ENCODE peak calls at places on chromosomes 3 and 15, in five cellular contexts. T, D, K, I and M are unnamed samples.

GRCh38 chr3:128459451-128459820 is 7.3 kb downstream of the DNAJB8 start:
- DNase-seq in I (no peak), D (no peak), T (no peak), K (no peak), M (no peak)

GRCh38 chr3:182609575-182610156 is 183.6 kb upstream of the ATP11B start:
- DNase-seq in I (no peak), D (no peak), K (no peak), T (no peak), M (peak; percentile 22)

GRCh38 chr3:33331414-33331813 is 54.2 kb downstream of the FBXL2 start:
- DNase-seq in K (no peak), T (no peak), I (no peak), D (no peak), M (no peak)

GRCh38 chr3:56303508-56303907 is 164.8 kb downstream of the ERC2 start:
- DNase-seq in I (no peak), T (no peak), K (peak; percentile 3), D (peak; percentile 40), M (no peak)

GRCh38 chr3:8979262-8979661 is 16.0 kb upstream of the RAD18 start:
- DNase-seq in T (no peak), K (no peak), I (no peak), D (no peak), M (no peak)

GRCh38 chr3:175916151-175916946 is 1057.2 kb downstream of the NAALADL2 start:
- DNase-seq in D (no peak), T (no peak), I (no peak), K (no peak), M (no peak)

GRCh38 chr3:136350132-136350531 is 100.0 kb downstream of the PCCB start:
- DNase-seq in D (peak; percentile 15), K (peak; percentile 92), I (no peak), T (no peak), M (no peak)

GRCh38 chr15:74384566-74385441 is 17.4 kb upstream of the CYP11A1 start:
- DNase-seq in T (no peak), I (no peak), D (peak; percentile 54), K (no peak), M (no peak)

GRCh38 chr3:189947948-189948723 is 172.6 kb downstream of the P3H2 start:
- DNase-seq in I (peak; percentile 15), K (no peak), D (peak; percentile 73), T (no peak), M (no peak)

GRCh38 chr3:57006048-57006709 is 54.3 kb upstream of the SPATA12 start:
- DNase-seq in D (no peak), K (no peak), T (no peak), I (no peak), M (peak; percentile 52)

GRCh38 chr3:39181408-39182335 is 10.7 kb downstream of the XIRP1 start:
- DNase-seq in I (no peak), D (no peak), T (no peak), K (no peak), M (no peak)

GRCh38 chr15:98529205-98530145 is 118.9 kb upstream of the IGF1R start:
- DNase-seq in T (no peak), K (no peak), I (no peak), D (no peak), M (no peak)

GRCh38 chr3:10602769-10603768 is 97.7 kb upstream of the ATP2B2 start:
- DNase-seq in D (no peak), I (peak; percentile 77), K (no peak), T (no peak), M (no peak)

GRCh38 chr3:31132132-31132769 is 237.8 kb upstream of the GADL1 start:
- DNase-seq in T (no peak), K (peak; percentile 2), D (no peak), I (peak; percentile 46), M (no peak)

GRCh38 chr3:43770426-43771103 is 79.8 kb downstream of the ABHD5 start:
- DNase-seq in K (no peak), T (peak; percentile 85), I (peak; percentile 20), D (no peak), M (no peak)

GRCh38 chr15:92921215-92922131 is 21.3 kb downstream of the CHD2 start:
- DNase-seq in K (no peak), D (peak; percentile 83), I (no peak), T (no peak), M (no peak)

GRCh38 chr3:174767853-174768382 is 91.2 kb upstream of the NAALADL2 start:
- DNase-seq in T (no peak), K (no peak), I (no peak), D (no peak), M (no peak)

GRCh38 chr3:13491206-13491974 is 11.3 kb downstream of the HDAC11 start:
- DNase-seq in T (no peak), D (no peak), I (no peak), K (no peak), M (no peak)

GRCh38 chr3:151483961-151484360 is 23.1 kb upstream of the IGSF10 start:
- DNase-seq in I (no peak), D (no peak), T (no peak), K (no peak), M (no peak)

GRCh38 chr15:31776039-31776438 is 254.3 kb upstream of the CHRNA7 start:
- DNase-seq in K (no peak), D (no peak), I (no peak), T (no peak), M (no peak)

GRCh38 chr3:66450389-66451022 is 50.3 kb downstream of the LRIG1 start:
- DNase-seq in I (no peak), T (no peak), K (no peak), D (no peak), M (peak; percentile 87)
- H3K27ac ChIP-seq in I (no peak overlapping the region), T (peak overlapping the region; percentile 86), K (peak overlapping the region; percentile 21), D (no peak overlapping the region), M (peak overlapping the region; percentile 74)

GRCh38 chr3:184523825-184524615 is 37.6 kb upstream of the EPHB3 start:
- DNase-seq in K (no peak), I (no peak), D (peak; percentile 29), T (no peak), M (no peak)

GRCh38 chr3:184524981-184525336 is 36.6 kb upstream of the EPHB3 start:
- DNase-seq in K (no peak), D (no peak), T (no peak), I (peak; percentile 28), M (no peak)

GRCh38 chr3:184531580-184532290 is 29.9 kb upstream of the EPHB3 start:
- DNase-seq in I (no peak), T (no peak), K (no peak), D (no peak), M (no peak)

GRCh38 chr3:184525337-184526157 is 36.0 kb upstream of the EPHB3 start:
- DNase-seq in D (no peak), I (no peak), K (no peak), T (no peak), M (no peak)

DNA sequence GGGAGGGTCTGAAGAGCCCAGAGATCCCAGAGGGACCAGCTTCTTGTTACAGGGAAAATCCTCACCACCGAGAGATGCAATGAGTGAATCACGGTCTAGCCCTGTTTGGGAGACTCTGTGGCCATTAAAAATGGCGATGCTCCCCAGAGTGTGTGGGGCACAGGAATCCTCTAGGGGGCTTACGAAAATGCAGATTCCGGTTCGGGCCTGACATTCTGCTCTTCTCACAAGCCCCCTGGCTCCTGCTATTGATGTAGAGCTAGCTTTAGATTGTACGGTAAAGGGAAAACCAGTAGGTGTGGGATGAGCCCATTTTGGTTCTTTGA is 35.5 kb upstream of the EPHB3 start:
- DNase-seq in K (no peak), T (no peak), D (no peak), I (no peak), M (no peak)
- H3K27ac ChIP-seq in K (no peak overlapping the region), T (no peak overlapping the region), D (no peak overlapping the region), I (no peak overlapping the region), M (no peak overlapping the region)

DNA sequence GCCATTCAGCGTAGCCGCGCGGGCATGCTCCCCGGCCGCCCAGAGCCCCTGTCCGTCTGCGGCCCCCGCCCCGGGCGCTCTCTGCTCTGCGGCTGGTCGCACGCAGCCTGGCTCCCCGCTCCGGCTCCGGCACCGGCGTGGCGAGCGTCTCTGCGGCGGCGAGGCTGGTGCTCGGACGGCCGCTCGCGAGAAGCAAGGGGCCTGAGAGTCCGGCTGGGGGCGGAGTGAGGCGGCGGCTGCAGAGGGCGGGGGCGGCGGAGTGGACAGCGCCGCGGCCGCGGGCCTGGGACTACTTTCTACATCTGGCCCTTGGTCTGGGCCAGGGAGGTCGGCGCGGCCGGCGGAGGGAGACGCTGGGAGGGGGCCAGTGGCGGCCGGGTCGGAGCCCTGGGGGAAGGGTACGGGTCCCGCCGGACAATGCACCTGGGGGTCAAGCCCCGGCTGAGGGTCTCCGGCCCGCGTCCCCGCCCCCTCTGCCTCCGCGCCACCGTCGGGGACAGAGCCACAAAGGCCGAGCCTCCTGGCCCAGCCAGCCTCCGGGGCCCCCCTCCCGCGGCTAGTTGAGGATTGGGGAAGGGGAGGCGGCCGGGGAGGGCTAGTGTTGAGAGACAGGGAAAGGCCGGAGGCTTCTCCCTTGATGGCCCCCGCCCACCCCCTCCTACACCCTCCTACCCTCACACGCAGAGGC is at the start of gene PRTG:
- DNase-seq in T (peak; percentile 73), I (no peak), K (peak; percentile 44), D (peak; percentile 75), M (no peak)
- H3K27ac ChIP-seq in T (no peak within 1 kb of the TSS), I (no peak within 1 kb of the TSS), K (no peak within 1 kb of the TSS), D (peak within 1 kb of the TSS; percentile 97), M (peak within 1 kb of the TSS; percentile 45)

DNA sequence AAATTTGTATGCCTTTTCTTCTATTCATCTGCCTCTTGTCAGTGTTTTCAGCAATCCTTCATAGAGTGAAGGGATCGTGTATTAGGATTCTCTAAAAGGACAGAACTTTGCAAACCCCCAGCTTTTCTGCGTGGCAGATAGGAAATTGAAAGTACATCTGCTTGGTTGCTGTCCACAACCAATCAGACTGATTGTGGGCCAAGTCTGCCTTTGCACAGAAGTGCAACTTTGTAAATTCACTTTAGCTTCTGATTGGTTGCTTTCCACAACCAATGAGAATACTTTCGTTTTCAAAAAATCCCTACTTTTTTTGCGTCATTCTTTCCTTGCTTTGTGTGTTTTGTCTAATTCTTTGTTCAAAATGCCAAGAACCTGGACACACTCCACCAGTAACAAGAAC is 847.4 kb downstream of the FHIT start:
- DNase-seq in D (no peak), K (no peak), I (no peak), T (no peak), M (no peak)
- H3K27ac ChIP-seq in D (no peak overlapping the region), K (no peak overlapping the region), I (no peak overlapping the region), T (no peak overlapping the region), M (no peak overlapping the region)

DNA sequence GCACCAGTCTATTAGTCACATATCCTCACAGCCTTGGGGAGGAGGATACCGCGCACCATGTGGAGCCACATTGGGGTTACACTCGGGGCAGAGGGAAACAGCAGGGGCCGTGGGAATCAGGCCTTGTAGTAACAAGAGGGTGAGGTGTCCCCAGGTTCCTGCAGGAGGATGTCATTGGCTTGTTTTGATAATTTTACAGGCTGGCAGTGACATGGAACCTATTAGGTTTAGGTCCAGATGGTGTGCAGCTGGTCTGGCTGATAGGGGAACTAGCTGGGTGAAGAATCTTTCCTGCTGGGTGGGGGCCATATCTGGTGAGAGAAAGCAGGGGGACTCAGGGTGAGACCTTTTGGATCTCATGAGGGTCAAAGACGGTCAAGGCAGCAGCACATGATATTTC is 9.8 kb upstream of the MEF2A start:
- DNase-seq in D (no peak), I (no peak), K (no peak), T (no peak), M (no peak)
- H3K27ac ChIP-seq in D (no peak overlapping the region), I (no peak overlapping the region), K (no peak overlapping the region), T (no peak overlapping the region), M (no peak overlapping the region)

DNA sequence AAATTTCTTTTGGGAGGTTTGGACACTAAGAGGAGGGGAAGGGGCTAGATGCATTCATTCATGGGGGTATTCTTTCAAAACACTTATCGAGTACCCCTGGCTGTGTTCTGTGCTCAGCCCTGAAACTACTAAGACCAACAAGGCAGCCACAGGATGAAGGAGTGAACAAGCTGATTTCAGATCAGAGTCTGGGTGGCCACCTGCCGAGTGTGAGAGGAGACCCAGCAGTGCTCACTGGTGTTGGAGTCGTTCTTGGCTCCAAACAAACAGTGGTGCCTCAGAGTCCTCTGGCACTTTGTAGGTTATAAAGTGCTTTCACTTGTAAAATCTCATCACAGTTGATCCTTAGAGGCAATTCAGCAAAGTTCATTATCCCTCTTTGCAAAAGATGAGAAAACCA is 48.8 kb upstream of the CMTM8 start:
- DNase-seq in T (no peak), I (no peak), D (no peak), K (no peak), M (no peak)
- H3K27ac ChIP-seq in T (no peak overlapping the region), I (no peak overlapping the region), D (no peak overlapping the region), K (no peak overlapping the region), M (no peak overlapping the region)